ENCODE peak calls at places on chromosomes 3 and 15, in seven cellular contexts. S, R, E, Z, B, T and U are unnamed samples.

GRCh38 chr3:159711560-159712333 is 276.9 kb upstream of the IL12A start:
- DNase-seq in B (peak; percentile 53), S (no peak), T (peak; percentile 99), E (peak; percentile 68), Z (no peak), R (peak; percentile 19), U (no peak)

GRCh38 chr3:66338927-66339326 is 118.1 kb downstream of the SLC25A26 start:
- DNase-seq in S (no peak), E (no peak), B (no peak), Z (no peak), R (no peak), T (peak; percentile 66), U (no peak)

GRCh38 chr3:195802261-195802701 is 9.4 kb downstream of the MUC4 start:
- DNase-seq in B (no peak), R (no peak), E (no peak), S (no peak), Z (no peak), T (no peak), U (no peak)

GRCh38 chr3:3683261-3683660 is 116.0 kb upstream of the LRRN1 start:
- DNase-seq in R (no peak), Z (no peak), T (no peak), S (no peak), B (no peak), E (no peak), U (no peak)

GRCh38 chr3:116051040-116051439 is 394.2 kb downstream of the LSAMP start:
- DNase-seq in E (no peak), B (no peak), Z (no peak), T (no peak), R (no peak), S (no peak), U (no peak)

GRCh38 chr3:69204315-69204957 is 82.0 kb upstream of the LMOD3 start:
- DNase-seq in S (no peak), T (peak; percentile 55), B (no peak), Z (no peak), E (no peak), R (no peak), U (no peak)

GRCh38 chr3:7503431-7503830 is 642.5 kb downstream of the GRM7 start:
- DNase-seq in B (no peak), Z (no peak), T (peak; percentile 6), E (no peak), R (no peak), S (no peak), U (no peak)

GRCh38 chr3:123633530-123633929 is 48.7 kb upstream of the HACD2 start:
- DNase-seq in R (no peak), B (no peak), S (no peak), T (no peak), Z (no peak), E (no peak), U (no peak)

GRCh38 chr3:46700772-46701171 is 420 bp upstream of the TMIE start:
- DNase-seq in Z (no peak), E (peak; percentile 96), B (peak; percentile 47), R (no peak), T (no peak), S (peak; percentile 66), U (no peak)

GRCh38 chr3:126338796-126339241 is 18.4 kb downstream of the KLF15 start:
- DNase-seq in T (no peak), B (peak; percentile 16), S (no peak), Z (no peak), E (peak; percentile 62), R (no peak), U (no peak)

GRCh38 chr3:17632401-17633100 is 109.9 kb downstream of the TBC1D5 start:
- DNase-seq in T (peak; percentile 29), Z (no peak), S (no peak), E (peak; percentile 70), B (no peak), R (no peak), U (peak; percentile 90)

GRCh38 chr15:62647195-62647865 is 395.2 kb upstream of the TPM1 start:
- DNase-seq in R (peak; percentile 43), S (no peak), B (no peak), Z (peak; percentile 78), T (no peak), E (peak; percentile 90), U (peak; percentile 85)

GRCh38 chr3:175129126-175129525 is 270.0 kb downstream of the NAALADL2 start:
- DNase-seq in Z (no peak), S (no peak), R (no peak), B (no peak), T (no peak), E (no peak), U (no peak)

GRCh38 chr15:30065025-30065801 is 17.5 kb upstream of the GOLGA8J start:
- DNase-seq in S (no peak), Z (no peak), E (no peak), R (no peak), T (no peak), B (no peak), U (no peak)

DNA sequence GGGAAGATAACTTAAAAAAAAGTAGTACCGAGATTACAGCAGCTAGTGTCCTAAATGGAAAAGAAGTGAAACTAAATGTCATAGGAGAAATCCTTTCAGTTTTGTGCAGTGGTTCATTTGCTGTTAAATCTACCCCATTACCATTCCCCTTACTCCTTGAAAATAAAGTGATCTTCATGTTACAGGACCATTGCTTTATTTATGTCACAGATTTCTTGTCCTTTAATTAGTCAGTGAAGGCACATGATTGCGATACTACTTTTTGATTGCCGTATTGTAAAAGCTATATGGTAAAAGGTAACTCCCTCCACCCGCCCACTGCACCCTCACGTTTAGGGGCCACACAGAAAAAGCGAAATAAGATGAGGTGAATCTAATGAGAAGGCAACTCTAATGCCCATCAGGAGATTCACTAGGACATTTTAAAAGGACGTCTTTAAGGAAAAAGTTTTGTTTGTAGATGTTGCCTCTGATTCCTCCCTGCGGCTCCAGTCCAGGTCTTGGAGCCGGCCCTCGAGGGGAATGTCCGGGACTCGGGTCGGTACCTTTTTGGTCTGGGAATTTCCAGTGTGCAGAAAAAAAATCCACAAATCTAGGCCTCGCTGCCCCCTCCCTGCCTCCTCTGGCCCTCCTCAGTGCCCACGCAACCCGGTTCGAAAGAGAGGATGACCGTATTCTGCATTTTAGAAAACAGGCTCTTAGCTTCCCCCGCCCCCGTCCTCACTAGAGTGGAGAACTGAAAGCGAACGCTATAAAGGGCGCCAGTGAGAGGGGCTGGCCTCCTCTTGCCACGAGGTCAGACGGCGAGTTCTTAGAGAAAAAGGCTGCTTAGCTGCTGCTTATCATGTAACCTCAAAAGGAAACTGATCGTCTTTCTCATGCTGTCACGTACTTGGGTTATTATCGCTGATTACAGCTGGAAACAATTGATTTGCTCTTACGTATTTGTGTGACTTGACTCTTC is 21.8 kb upstream of the NFKBIZ start:
- DNase-seq in B (peak; percentile 86), Z (peak; percentile 96), S (peak; percentile 70), R (peak; percentile 84), E (peak; percentile 92), T (peak; percentile 87), U (peak; percentile 61)
- TF ChIP-seq POLR2A in B (peak; percentile 69), Z (no peak), S (peak; percentile 74), R (no peak), E (peak; percentile 51), T (no peak), U (peak; percentile 15)

GRCh38 chr3:108298056-108298455 is 1.7 kb downstream of the HHLA2 start:
- DNase-seq in T (no peak), R (no peak), Z (no peak), E (no peak), S (no peak), B (no peak), U (no peak)

GRCh38 chr3:108293858-108294257 is 2.5 kb upstream of the HHLA2 start:
- DNase-seq in E (no peak), Z (no peak), R (no peak), T (no peak), S (no peak), B (no peak), U (no peak)

GRCh38 chr3:108297636-108298035 is 1.3 kb downstream of the HHLA2 start:
- DNase-seq in E (no peak), R (no peak), B (no peak), Z (no peak), T (no peak), S (peak; percentile 92), U (no peak)

GRCh38 chr3:108292905-108293328 is 3.4 kb upstream of the HHLA2 start:
- DNase-seq in S (no peak), E (no peak), T (no peak), B (no peak), R (no peak), Z (no peak), U (no peak)

DNA sequence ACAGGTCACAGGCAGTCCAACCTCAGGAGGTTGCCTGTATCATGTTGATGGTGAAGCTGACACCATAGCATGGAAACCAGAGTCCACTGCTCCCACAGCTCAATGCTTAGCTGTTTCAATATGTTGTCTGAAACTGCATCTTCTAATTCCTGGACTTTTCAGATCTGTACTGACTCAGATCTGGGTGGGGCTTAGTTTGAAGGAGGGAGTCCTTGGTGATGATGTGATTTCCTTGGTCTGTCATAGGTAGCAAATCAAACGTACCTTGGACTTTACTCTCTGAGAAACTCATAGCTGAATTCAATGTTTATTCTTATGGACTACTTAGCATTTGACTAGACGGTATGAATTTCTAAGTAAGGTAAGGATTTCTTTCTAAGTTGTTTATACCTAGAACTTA is at the start of gene HHLA2:
- DNase-seq in T (no peak), Z (no peak), S (peak; percentile 40), E (no peak), R (no peak), B (no peak), U (no peak)
- TF ChIP-seq POLR2A in T (no peak), Z (no peak), S (peak; percentile 18), E (no peak), R (no peak), B (no peak), U (no peak)

GRCh38 chr15:34366271-34367043 is 539 bp downstream of the LPCAT4 start:
- DNase-seq in Z (peak; percentile 89), T (peak; percentile 34), E (peak; percentile 60), S (peak; percentile 77), R (peak; percentile 24), B (peak; percentile 59), U (peak; percentile 49)
- TF ChIP-seq POLR2A in Z (no peak), T (no peak), E (no peak), S (no peak), R (no peak), B (no peak), U (no peak)

GRCh38 chr3:158703566-158703965 is 28.7 kb downstream of the RARRES1 start:
- DNase-seq in R (no peak), E (no peak), S (no peak), Z (no peak), T (no peak), B (no peak), U (no peak)

GRCh38 chr3:158696618-158697017 is 24.2 kb upstream of the LXN start:
- DNase-seq in T (peak; percentile 33), E (no peak), Z (no peak), R (no peak), S (no peak), B (no peak), U (no peak)

GRCh38 chr3:158702815-158703481 is 29.3 kb downstream of the RARRES1 start:
- DNase-seq in Z (no peak), R (no peak), S (no peak), T (peak; percentile 89), B (no peak), E (no peak), U (no peak)

GRCh38 chr3:158700559-158700958 is 28.1 kb upstream of the LXN start:
- DNase-seq in S (no peak), Z (no peak), T (peak; percentile 91), R (no peak), E (peak; percentile 73), B (no peak), U (peak; percentile 61)

DNA sequence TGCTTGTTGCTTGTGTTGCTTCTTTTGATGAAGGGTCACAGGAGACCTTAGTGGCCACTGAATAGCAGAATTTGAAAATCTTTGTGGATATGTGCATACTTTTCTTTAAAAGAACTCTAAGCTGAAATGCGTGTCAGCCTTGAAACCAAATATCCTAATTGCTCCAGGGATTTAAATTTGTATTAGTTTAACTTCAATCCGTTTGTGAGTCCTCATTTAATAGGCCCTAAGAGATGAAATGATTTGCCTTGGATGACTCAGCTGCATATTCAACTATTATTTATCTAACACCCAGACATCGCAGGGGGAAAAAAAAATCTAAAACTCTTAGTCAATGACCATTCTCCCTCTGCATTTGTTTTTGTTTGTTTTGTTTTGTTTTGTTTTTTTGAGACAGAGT is 29.2 kb upstream of the LXN start:
- DNase-seq in B (no peak), S (no peak), Z (no peak), R (no peak), T (peak; percentile 63), E (no peak), U (no peak)
- TF ChIP-seq POLR2A in B (no peak), S (no peak), Z (no peak), R (no peak), T (no peak), E (no peak), U (no peak)